ENCODE peak calls at places on chromosome 17, in five cellular contexts. K, C, I, W and E are unnamed samples.

GRCh38 chr17:72614871-72615626 is 477.4 kb downstream of the SLC39A11 start:
- DNase-seq in K (no peak), W (no peak), C (no peak), I (peak; percentile 89), E (peak; percentile 70)

GRCh38 chr17:28917029-28917428 is 14.2 kb upstream of the DHRS13 start:
- DNase-seq in W (no peak), C (no peak), K (no peak), I (no peak), E (no peak)

GRCh38 chr17:75998327-75998795 is 2.3 kb upstream of the CDK3 start:
- DNase-seq in K (no peak), I (no peak), C (no peak), W (no peak), E (peak; percentile 55)

GRCh38 chr17:58658804-58659713 is 32.8 kb downstream of the TEX14 start:
- DNase-seq in K (peak; percentile 92), C (peak; percentile 97), W (peak; percentile 82), I (peak; percentile 98), E (peak; percentile 68)

GRCh38 chr17:62163847-62164246 is 98.8 kb upstream of the MED13 start:
- DNase-seq in C (no peak), W (no peak), K (no peak), I (no peak), E (peak; percentile 93)

GRCh38 chr17:79655672-79656290 is 44.9 kb upstream of the RBFOX3 start:
- DNase-seq in C (no peak), I (no peak), W (no peak), K (no peak), E (no peak)

GRCh38 chr17:6061290-6061689 is 8.9 kb upstream of the WSCD1 start:
- DNase-seq in I (peak; percentile 44), W (no peak), K (no peak), C (no peak), E (no peak)

GRCh38 chr17:36030949-36031348 is 13.2 kb upstream of the CCL23 start:
- DNase-seq in C (no peak), K (no peak), I (no peak), W (no peak), E (no peak)

GRCh38 chr17:17029938-17030337 is 12.3 kb upstream of the MPRIP start:
- DNase-seq in W (no peak), I (no peak), C (no peak), K (no peak), E (no peak)

GRCh38 chr17:82754297-82755208 is 2.7 kb downstream of the TBCD start:
- DNase-seq in W (no peak), K (no peak), I (no peak), C (peak; percentile 45), E (peak; percentile 61)

GRCh38 chr17:10349403-10349802 is 23.4 kb downstream of the MYH13 start:
- DNase-seq in I (peak; percentile 5), K (no peak), C (peak; percentile 37), W (no peak), E (no peak)

GRCh38 chr17:45224671-45225050 is 3.0 kb downstream of the FMNL1 start:
- DNase-seq in K (no peak), C (no peak), W (no peak), I (no peak), E (no peak)

GRCh38 chr17:75244133-75244866 is 17.1 kb downstream of the GGA3 start:
- DNase-seq in C (no peak), W (no peak), I (no peak), K (no peak), E (no peak)

GRCh38 chr17:78971764-78972506 is 7.8 kb downstream of the LGALS3BP start:
- DNase-seq in C (no peak), K (no peak), W (no peak), I (no peak), E (no peak)

GRCh38 chr17:73969956-73970355 is 233.5 kb upstream of the RPL38 start:
- DNase-seq in I (no peak), W (no peak), K (no peak), C (peak; percentile 22), E (no peak)

GRCh38 chr17:50177983-50178834 is 12.4 kb downstream of the SGCA start:
- DNase-seq in W (no peak), I (peak; percentile 99), C (peak; percentile 57), K (peak; percentile 89), E (peak; percentile 83)

GRCh38 chr17:3799181-3799627 is 1.8 kb downstream of the ITGAE start:
- DNase-seq in I (no peak), C (no peak), K (no peak), W (no peak), E (no peak)

GRCh38 chr17:75632428-75632827 is 806 bp upstream of the SMIM5 start:
- DNase-seq in K (no peak), I (no peak), C (no peak), W (no peak), E (no peak)

GRCh38 chr17:7444682-7445010 is 215 bp upstream of the CHRNB1 start:
- DNase-seq in I (no peak), W (no peak), K (no peak), C (no peak), E (no peak)

GRCh38 chr17:31226950-31227349 is 70.1 kb downstream of the OMG start:
- DNase-seq in W (no peak), I (no peak), K (no peak), C (no peak), E (no peak)

GRCh38 chr17:73311781-73312641 is at the start of gene CDC42EP4:
- DNase-seq in C (peak; percentile 95), K (peak; percentile 96), I (peak; percentile 92), W (peak; percentile 88), E (peak; percentile 96)

GRCh38 chr17:8672326-8672725 is 41.8 kb upstream of the MYH10 start:
- DNase-seq in W (no peak), C (no peak), I (no peak), K (no peak), E (no peak)